ENCODE peak calls at places on chromosomes 4 and X, in six cellular contexts. V is stomach, S is kidney epithelial cell, A is suprapubic skin, R is tibial nerve, F is H7. I is an unnamed sample.

GRCh38 chr4:12633058-12633651 is 851.0 kb downstream of the RAB28 start:
- DNase-seq in V (peak), S (peak), F (peak), A (no peak), R (peak), I (peak)

GRCh38 chr4:52709155-52709554 is 42.1 kb downstream of the ERVMER34-1 start:
- DNase-seq in F (no peak), S (no peak), V (no peak), R (no peak), A (no peak), I (no peak)

GRCh38 chr4:48904101-48904500 is 2.5 kb downstream of the OCIAD2 start:
- DNase-seq in F (no peak), V (no peak), S (no peak), A (no peak), R (no peak), I (no peak)

GRCh38 chr4:4524364-4524763 is 17.5 kb downstream of the STX18 start:
- DNase-seq in A (no peak), F (no peak), R (no peak), S (no peak), V (no peak), I (no peak)

GRCh38 chrX:109472939-109473713 is 8.8 kb downstream of the GUCY2F start:
- DNase-seq in F (peak), S (peak), R (no peak), A (no peak), V (no peak), I (peak)

GRCh38 chrX:118724775-118725174 is 2.6 kb upstream of the IL13RA1 start:
- DNase-seq in A (no peak), F (no peak), V (no peak), R (no peak), S (no peak), I (no peak)

GRCh38 chrX:109856974-109857373 is 123.9 kb upstream of the ACSL4 start:
- DNase-seq in R (no peak), F (peak), S (no peak), A (no peak), V (no peak), I (no peak)

GRCh38 chr4:97349468-97350186 is 793.6 kb downstream of the STPG2 start:
- DNase-seq in R (no peak), A (no peak), S (no peak), V (no peak), F (peak), I (no peak)

GRCh38 chr4:177177446-177178160 is 132.1 kb upstream of the NEIL3 start:
- DNase-seq in F (no peak), A (no peak), S (no peak), V (no peak), R (no peak), I (no peak)

GRCh38 chr4:2042207-2042946 is 16.8 kb upstream of the NAT8L start:
- DNase-seq in V (peak), S (no peak), R (no peak), F (peak), A (peak), I (peak)

GRCh38 chrX:150063673-150064072 is 125.4 kb upstream of the EOLA2 start:
- DNase-seq in A (no peak), R (no peak), F (no peak), V (no peak), S (no peak), I (no peak)

GRCh38 chrX:131802836-131803626 is 220.1 kb upstream of the STK26 start:
- DNase-seq in V (peak), R (no peak), F (peak), S (no peak), A (no peak), I (peak)

GRCh38 chrX:134676440-134676839 is 18.2 kb upstream of the PLAC1 start:
- DNase-seq in V (no peak), A (no peak), S (peak), F (no peak), R (no peak), I (no peak)

GRCh38 chr4:7821245-7822165 is 118.2 kb downstream of the AFAP1 start:
- DNase-seq in V (no peak), S (no peak), F (no peak), R (no peak), A (no peak), I (no peak)

GRCh38 chrX:32871636-32872035 is 339.7 kb downstream of the DMD start:
- DNase-seq in V (no peak), A (no peak), R (no peak), S (no peak), F (no peak), I (no peak)

GRCh38 chrX:132127748-132128147 is at the start of gene FRMD7:
- DNase-seq in S (no peak), V (no peak), F (peak), A (no peak), R (no peak), I (no peak)

GRCh38 chr4:94338681-94339351 is 3.8 kb downstream of the HPGDS start:
- DNase-seq in S (no peak), V (no peak), R (no peak), F (no peak), A (no peak), I (no peak)

DNA sequence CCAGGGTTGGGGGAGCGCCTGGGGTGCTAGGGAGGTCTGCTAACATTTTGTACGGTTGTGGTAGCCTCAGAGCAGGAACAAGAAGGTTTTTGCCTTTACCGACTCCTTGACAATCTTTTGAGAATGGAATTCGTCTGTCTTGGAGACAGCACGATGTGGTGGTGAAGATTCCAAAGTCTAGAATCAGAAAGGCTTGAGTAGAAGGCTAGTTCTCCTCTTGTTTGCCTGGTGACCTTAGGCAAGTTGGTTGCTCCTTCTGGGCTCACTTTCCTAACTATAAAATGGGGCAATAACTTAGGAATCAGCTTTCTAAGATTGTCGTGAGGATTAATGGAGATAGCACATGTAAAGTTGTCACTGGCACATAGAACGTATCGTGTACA is 741 bp downstream of the FAM47E start:
- DNase-seq in F (no peak), V (no peak), R (no peak), A (no peak), S (no peak), I (no peak)
- H3K4me3 ChIP-seq in F (peak), V (peak), R (peak), A (peak), S (peak), I (peak)

DNA sequence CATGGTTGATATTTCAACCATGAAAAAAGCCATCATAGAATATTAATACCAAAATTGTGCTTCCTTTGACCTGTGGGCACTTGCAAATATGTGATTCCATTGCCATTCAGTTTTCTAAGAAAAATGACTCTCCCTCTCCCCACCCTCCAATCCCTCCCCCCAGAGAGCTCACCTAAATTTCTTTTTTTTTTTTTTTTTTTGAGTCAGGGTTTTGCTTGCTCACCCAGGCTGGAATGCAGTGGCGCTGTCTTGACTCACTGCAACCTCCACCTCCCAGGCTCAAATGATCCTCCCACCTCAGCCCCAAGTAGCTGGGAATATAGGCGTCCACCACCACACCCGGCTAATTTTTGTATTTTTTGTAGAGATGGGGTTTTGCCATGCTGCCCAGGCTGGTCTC is 47.0 kb downstream of the SNX25 start:
- DNase-seq in R (no peak), V (no peak), F (no peak), S (peak), A (no peak), I (no peak)
- H3K4me3 ChIP-seq in R (no peak), V (no peak), F (no peak), S (no peak), A (no peak), I (no peak)

DNA sequence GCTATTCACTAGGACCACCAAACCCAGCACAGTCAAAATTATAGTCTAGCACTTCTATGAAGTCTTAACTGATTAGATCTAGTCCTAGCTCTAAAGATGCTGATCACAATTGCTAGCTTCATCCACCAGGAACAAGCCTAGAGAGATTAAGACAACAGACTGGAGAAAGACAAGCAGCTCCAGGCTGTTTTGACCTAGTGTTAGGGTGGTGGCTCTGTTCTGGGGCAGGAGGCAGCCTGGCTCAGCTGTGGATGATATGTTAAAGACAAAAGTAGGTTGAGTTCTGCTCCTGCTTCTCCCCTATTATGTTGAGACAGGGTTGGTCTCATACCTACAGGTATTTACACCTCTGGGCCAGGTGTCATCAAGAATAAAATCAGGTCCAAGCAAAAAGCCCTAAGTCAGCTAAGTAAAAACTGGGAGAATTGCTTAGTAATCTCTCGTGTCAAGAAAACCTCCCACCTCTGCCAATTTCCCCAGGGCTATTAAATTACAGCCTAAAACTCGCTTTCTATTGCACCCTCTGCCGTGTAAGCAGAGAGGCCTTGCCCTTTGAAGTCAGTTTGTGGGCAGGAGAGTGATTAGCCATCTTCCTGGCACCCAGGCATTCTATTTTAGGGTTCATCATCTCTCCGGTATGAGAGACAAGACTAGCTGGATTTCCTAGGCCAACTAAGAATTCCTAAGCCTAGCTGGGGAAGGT is 39.9 kb downstream of the RAB40AL start:
- DNase-seq in S (no peak), A (no peak), R (no peak), V (no peak), F (no peak), I (no peak)
- H3K4me3 ChIP-seq in S (no peak), A (no peak), R (no peak), V (no peak), F (no peak), I (no peak)

DNA sequence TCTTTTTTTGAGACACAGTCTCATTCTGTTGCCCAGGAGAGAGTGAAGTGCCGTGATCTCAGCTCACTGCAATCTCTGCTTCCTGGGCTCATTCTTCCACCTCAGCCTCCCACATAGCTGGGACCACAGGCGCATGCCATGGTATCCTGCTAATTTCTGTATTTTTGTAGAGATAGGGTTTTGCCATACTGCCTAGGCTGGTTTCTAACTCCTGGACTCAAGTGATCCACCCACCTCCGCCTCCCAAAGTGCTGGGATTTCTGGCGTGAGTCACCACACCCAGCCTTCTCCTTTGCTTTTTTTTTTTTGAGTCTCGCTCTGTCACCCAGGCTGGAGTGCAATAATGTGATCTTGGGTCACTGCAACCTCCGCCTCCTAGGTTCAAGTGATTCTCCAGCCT is 94.1 kb downstream of the PDS5A start:
- DNase-seq in R (no peak), V (no peak), A (no peak), F (no peak), S (no peak), I (no peak)
- H3K4me3 ChIP-seq in R (no peak), V (no peak), A (no peak), F (no peak), S (no peak), I (no peak)

GRCh38 chr4:139142980-139143379 is 34.0 kb downstream of the ELF2 start:
- DNase-seq in F (no peak), A (no peak), R (no peak), S (no peak), V (no peak), I (no peak)
- H3K4me3 ChIP-seq in F (no peak), A (no peak), R (no peak), S (no peak), V (no peak), I (no peak)

GRCh38 chr4:24496597-24496996 is 87.8 kb downstream of the DHX15 start:
- DNase-seq in F (no peak), S (no peak), V (no peak), R (no peak), A (no peak), I (no peak)

GRCh38 chr4:24495388-24495787 is 89.0 kb downstream of the DHX15 start:
- DNase-seq in R (no peak), S (no peak), A (no peak), V (no peak), F (no peak), I (no peak)

DNA sequence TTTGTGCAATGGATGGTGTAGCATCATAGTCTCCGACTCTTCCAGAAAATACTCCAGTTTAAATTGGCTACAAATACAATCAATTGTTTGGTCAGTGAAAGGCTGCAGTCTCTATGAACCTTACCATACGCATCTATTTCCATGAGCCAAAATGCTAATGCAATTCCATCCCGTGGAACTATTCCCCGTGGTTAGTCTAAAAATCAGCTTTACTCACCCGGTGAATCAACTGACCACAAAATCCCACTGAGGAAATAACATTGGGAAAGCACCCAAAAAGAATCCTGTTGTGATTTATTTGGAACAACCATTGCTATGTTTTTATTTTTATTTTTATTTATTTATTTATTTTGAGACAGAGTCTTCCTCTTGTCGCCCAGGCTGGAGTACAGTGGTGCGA is 87.1 kb downstream of the DHX15 start:
- DNase-seq in R (no peak), A (no peak), S (no peak), F (no peak), V (no peak), I (no peak)
- H3K4me3 ChIP-seq in R (no peak), A (no peak), S (no peak), F (no peak), V (no peak), I (no peak)

I was measured in Caco-2.